ENCODE peak calls at places on chromosomes 16 and 17, in four cellular contexts. V is WTC11, E is GM12878, D is HepG2. Z is an unnamed sample.

GRCh38 chr17:4234406-4234805 is 29.4 kb downstream of the ANKFY1 start:
- DNase-seq in V (no peak), E (no peak), D (no peak), Z (no peak)

GRCh38 chr16:57471852-57472664 is 9.6 kb downstream of the POLR2C start:
- DNase-seq in V (no peak), E (no peak), D (peak), Z (no peak)

GRCh38 chr16:35195173-35195863 is 1735.9 kb downstream of the TP53TG3F start:
- DNase-seq in V (no peak), E (no peak), D (no peak), Z (peak)

GRCh38 chr17:69551212-69552010 is 136.9 kb downstream of the MAP2K6 start:
- DNase-seq in V (no peak), E (no peak), D (no peak), Z (no peak)

GRCh38 chr16:27242398-27242797 is 26.2 kb downstream of the NSMCE1 start:
- DNase-seq in V (no peak), E (no peak), D (no peak), Z (no peak)

GRCh38 chr16:58028541-58029070 is 3.1 kb downstream of the MMP15 start:
- DNase-seq in V (no peak), E (no peak), D (no peak), Z (no peak)

GRCh38 chr17:20173091-20173490 is 163.9 kb downstream of the SPECC1 start:
- DNase-seq in V (no peak), E (no peak), D (peak), Z (no peak)

GRCh38 chr17:82984751-82985435 is 94.5 kb upstream of the METRNL start:
- DNase-seq in V (no peak), E (no peak), D (no peak), Z (no peak)

GRCh38 chr16:78122774-78123315 is 23.4 kb downstream of the WWOX start:
- DNase-seq in V (no peak), E (no peak), D (peak), Z (peak)

GRCh38 chr16:66478733-66479511 is 51.8 kb downstream of the BEAN1 start:
- DNase-seq in V (peak), E (peak), D (peak), Z (peak)

GRCh38 chr17:76079577-76080206 is 710 bp downstream of the ZACN start:
- DNase-seq in V (peak), E (no peak), D (no peak), Z (peak)

GRCh38 chr16:799948-800833 is at the start of gene GNG13:
- DNase-seq in V (peak), E (no peak), D (no peak), Z (peak)

GRCh38 chr17:48841395-48841831 is 10.6 kb downstream of the CALCOCO2 start:
- DNase-seq in V (no peak), E (peak), D (no peak), Z (no peak)

GRCh38 chr17:81684442-81684911 is 666 bp downstream of the HGS start:
- DNase-seq in V (no peak), E (no peak), D (peak), Z (peak)

GRCh38 chr16:11407047-11407982 is 62.1 kb downstream of the RMI2 start:
- DNase-seq in V (peak), E (peak), D (peak), Z (peak)

GRCh38 chr16:27920391-27920891 is 143.1 kb downstream of the GSG1L start:
- DNase-seq in V (peak), E (no peak), D (peak), Z (peak)

GRCh38 chr17:57916925-57917858 is 38.0 kb downstream of the CUEDC1 start:
- DNase-seq in V (no peak), E (no peak), D (peak), Z (no peak)

GRCh38 chr16:4094138-4094773 is 22.0 kb downstream of the ADCY9 start:
- DNase-seq in V (no peak), E (no peak), D (peak), Z (no peak)

GRCh38 chr16:56988948-56989945 is at the start of gene NLRC5:
- DNase-seq in V (peak), E (no peak), D (peak), Z (no peak)

GRCh38 chr17:44738214-44738906 is 20.4 kb upstream of the ADAM11 start:
- DNase-seq in V (no peak), E (peak), D (no peak), Z (no peak)

GRCh38 chr17:27384261-27384701 is 72.0 kb upstream of the KSR1 start:
- DNase-seq in V (no peak), E (no peak), D (no peak), Z (no peak)

GRCh38 chr16:65125871-65126270 is 4.0 kb upstream of the CDH11 start:
- DNase-seq in V (no peak), E (no peak), D (no peak), Z (no peak)

GRCh38 chr17:76725580-76726230 is 701 bp downstream of the JMJD6 start:
- DNase-seq in V (peak), E (no peak), D (peak), Z (peak)

GRCh38 chr16:84685210-84685609 is 14.6 kb upstream of the USP10 start:
- DNase-seq in V (no peak), E (no peak), D (no peak), Z (no peak)

GRCh38 chr17:44164476-44164875 is 6.0 kb upstream of the ASB16 start:
- DNase-seq in V (no peak), E (no peak), D (no peak), Z (no peak)

GRCh38 chr17:44920565-44920940 is 5.3 kb upstream of the GFAP start:
- DNase-seq in V (peak), E (no peak), D (no peak), Z (no peak)

GRCh38 chr17:40469805-40470675 is 26.8 kb downstream of the IGFBP4 start:
- DNase-seq in V (no peak), E (no peak), D (no peak), Z (no peak)

DNA sequence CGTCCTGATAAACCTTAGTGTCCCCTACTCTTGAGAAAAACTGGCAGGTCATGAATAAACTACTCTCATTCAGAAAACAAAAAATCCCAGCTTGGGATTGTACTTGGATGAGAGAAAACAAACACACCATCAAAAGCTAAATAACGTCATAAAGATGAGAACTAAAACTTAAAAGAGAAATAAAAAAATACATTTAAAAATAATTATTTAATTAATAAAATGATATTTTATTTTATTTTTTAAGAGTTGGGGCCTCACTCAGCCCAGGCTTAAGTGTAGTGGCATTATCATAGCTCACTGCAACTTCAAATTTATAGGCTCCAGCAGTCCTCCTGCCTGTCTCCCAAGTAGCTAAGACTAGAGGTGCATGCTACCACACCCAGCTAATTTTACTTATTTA is 125.4 kb upstream of the CA10 start:
- DNase-seq in V (no peak), E (no peak), D (no peak), Z (no peak)
- TF ChIP-seq TCF7 in V (no peak), E (no peak), D (no peak), Z (no peak)

GRCh38 chr16:74480150-74481029 is 59.1 kb upstream of the CLEC18B start:
- DNase-seq in V (no peak), E (no peak), D (no peak), Z (peak)
- TF ChIP-seq TCF7 in V (no peak), E (no peak), D (no peak), Z (no peak)

GRCh38 chr17:80646328-80646727 is 101.7 kb downstream of the RPTOR start:
- DNase-seq in V (no peak), E (no peak), D (no peak), Z (no peak)

GRCh38 chr17:80643700-80644099 is 99.1 kb downstream of the RPTOR start:
- DNase-seq in V (no peak), E (no peak), D (no peak), Z (no peak)

GRCh38 chr17:80645706-80646325 is 101.2 kb downstream of the RPTOR start:
- DNase-seq in V (no peak), E (no peak), D (no peak), Z (no peak)

GRCh38 chr17:80647746-80648145 is 103.1 kb downstream of the RPTOR start:
- DNase-seq in V (no peak), E (no peak), D (no peak), Z (no peak)

DNA sequence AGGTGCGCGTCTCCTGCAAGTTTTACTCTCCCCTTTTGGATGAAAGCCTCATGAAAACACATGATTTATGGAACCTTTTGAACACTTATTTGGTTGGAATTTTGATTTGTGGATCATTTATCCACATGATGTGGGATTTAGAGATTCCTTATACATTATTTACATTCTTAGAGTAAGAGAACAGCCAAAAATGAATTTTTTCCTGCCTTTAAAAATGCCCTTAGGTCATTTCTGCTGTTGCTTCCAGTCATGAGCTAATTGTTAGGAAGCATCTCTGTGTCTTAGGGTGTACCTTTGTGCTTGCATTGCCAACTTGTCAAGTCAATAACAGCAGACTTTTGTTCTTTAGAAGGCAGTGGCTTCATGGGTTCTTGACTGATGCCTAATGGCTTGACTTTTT is 100.0 kb downstream of the RPTOR start:
- DNase-seq in V (no peak), E (no peak), D (no peak), Z (no peak)
- TF ChIP-seq TCF7 in V (no peak), E (no peak), D (no peak), Z (no peak)

DNA sequence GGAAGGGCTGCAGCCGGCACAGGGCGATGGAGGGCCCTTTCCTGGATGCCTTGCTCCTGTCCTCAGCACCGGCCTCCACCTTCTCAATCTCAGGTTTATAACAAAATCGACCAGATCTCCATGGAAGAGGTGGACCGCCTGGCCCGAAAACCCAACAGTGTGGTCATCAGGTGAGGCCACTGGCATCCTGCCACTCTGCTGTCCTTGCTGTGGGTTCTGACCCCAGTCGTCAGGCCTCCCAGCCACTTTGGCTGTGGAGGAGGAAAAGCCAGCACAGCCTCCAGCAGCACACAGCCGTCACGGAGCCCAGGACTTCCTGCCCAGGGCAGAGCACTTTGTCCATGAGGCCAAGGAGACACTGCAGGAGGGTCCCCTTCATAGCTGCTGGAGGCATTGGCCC is 6.7 kb upstream of the MYO15A start:
- DNase-seq in V (no peak), E (no peak), D (no peak), Z (no peak)
- TF ChIP-seq TCF7 in V (no peak), E (no peak), D (no peak), Z (no peak)

DNA sequence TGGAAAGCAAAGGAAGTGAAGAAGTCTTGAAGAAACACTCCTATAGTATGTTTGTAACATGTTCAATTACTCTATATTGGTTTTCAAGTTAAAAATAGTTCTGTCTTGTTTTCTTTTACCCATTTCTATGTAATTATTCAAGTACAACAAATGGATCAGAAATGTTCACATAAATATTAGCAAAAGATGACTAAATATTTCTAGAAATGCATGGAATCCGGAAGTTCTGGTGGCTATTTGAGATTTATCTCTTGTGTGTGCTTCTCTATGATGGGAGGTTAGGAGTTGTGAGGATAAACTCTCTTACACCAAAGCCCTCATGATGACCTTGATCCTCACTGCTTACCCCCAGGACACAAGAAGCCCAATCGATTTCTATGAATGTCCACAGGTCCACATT is 237.5 kb downstream of the CDH8 start:
- DNase-seq in V (no peak), E (no peak), D (no peak), Z (no peak)
- TF ChIP-seq TCF7 in V (no peak), E (no peak), D (no peak), Z (no peak)

GRCh38 chr16:51166116-51166515 is 15.0 kb upstream of the SALL1 start:
- DNase-seq in V (no peak), E (no peak), D (no peak), Z (no peak)
- TF ChIP-seq TCF7 in V (no peak), E (no peak), D (no peak), Z (no peak)

DNA sequence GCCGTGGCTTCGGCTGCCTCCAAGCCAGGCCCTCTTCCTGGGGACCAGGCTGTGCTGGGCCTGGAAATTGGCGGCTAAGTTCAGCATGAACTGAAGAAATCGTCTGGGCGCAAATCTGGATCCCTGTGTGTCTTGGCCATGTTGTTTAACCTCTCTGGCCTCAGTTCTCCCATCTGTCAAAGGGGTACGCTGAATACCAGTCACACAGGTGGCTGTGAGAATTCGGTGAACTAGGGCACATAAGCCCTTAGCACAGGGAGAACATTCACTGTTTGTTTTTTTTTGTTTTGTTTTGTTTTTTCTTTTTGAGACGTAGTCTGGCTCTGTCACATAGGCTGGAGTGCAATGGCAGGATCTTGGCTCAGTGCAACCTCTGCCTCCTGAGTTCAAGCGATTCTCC is 19.0 kb downstream of the LASP1 start:
- DNase-seq in V (no peak), E (no peak), D (no peak), Z (no peak)
- TF ChIP-seq TCF7 in V (no peak), E (no peak), D (no peak), Z (no peak)

DNA sequence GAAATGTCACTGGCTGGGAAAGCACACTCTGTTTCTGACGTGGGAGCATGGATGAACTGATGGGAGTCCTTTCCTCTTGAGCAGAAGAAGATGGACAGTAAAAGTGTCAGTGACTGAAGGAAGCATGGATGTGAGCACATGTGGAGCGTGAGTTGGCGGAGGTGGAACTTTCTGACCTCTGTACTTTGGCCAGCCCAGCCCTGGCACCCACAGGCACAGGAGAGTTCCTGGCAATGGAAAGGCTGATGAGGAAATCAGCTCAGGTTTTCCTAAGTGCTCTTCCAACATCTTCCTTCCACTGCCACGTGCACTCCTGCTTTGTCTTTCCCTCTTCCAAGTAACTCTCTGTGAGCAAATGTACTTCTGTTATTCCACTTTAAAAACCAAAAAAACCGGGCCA is 276.8 kb downstream of the NTN1 start:
- DNase-seq in V (no peak), E (no peak), D (no peak), Z (no peak)
- TF ChIP-seq TCF7 in V (no peak), E (no peak), D (no peak), Z (no peak)

Z was measured in K562.